ENCODE peak calls at places on chromosomes 6 and 20, in six cellular contexts. J is heart right ventricle, Y is mesenchymal stem cell, V is H1, M is ovary, N is left ventricle myocardium inferior. G is an unnamed sample.

GRCh38 chr6:1617466-1618304 is 8.0 kb downstream of the FOXC1 start:
- DNase-seq in V (no peak), J (no peak), M (no peak), Y (no peak), N (no peak), G (no peak)

GRCh38 chr6:35906499-35906846 is 14.4 kb downstream of the SRPK1 start:
- DNase-seq in J (no peak), M (no peak), N (no peak), Y (no peak), V (no peak), G (no peak)

GRCh38 chr6:116111552-116112528 is 11.2 kb downstream of the NT5DC1 start:
- DNase-seq in N (no peak), Y (peak), V (peak), M (no peak), J (no peak), G (no peak)

GRCh38 chr20:45343867-45344721 is 4.1 kb downstream of the SDC4 start:
- DNase-seq in Y (peak), M (no peak), V (no peak), N (no peak), J (no peak), G (peak)

GRCh38 chr6:139482184-139482751 is 107.8 kb upstream of the CITED2 start:
- DNase-seq in V (no peak), N (no peak), Y (peak), J (no peak), M (no peak), G (no peak)

GRCh38 chr20:59622496-59622895 is 18.2 kb downstream of the PHACTR3 start:
- DNase-seq in V (no peak), N (no peak), M (no peak), J (no peak), Y (no peak), G (no peak)

GRCh38 chr20:61885759-61886715 is 179.6 kb downstream of the TAF4 start:
- DNase-seq in Y (no peak), J (no peak), N (no peak), V (no peak), M (no peak), G (no peak)

GRCh38 chr20:50169329-50169823 is 15.9 kb upstream of the PEDS1 start:
- DNase-seq in V (peak), Y (peak), J (peak), N (peak), M (peak), G (peak)

GRCh38 chr6:21994821-21995220 is 302.0 kb downstream of the PRL start:
- DNase-seq in M (no peak), Y (no peak), J (no peak), N (no peak), V (no peak), G (no peak)

GRCh38 chr6:87742106-87742505 is 40.1 kb upstream of the AKIRIN2 start:
- DNase-seq in J (no peak), Y (peak), M (no peak), N (no peak), V (no peak), G (no peak)

GRCh38 chr6:36118550-36119107 is 11.7 kb upstream of the MAPK13 start:
- DNase-seq in V (no peak), J (no peak), N (no peak), M (no peak), Y (peak), G (peak)

GRCh38 chr6:158042245-158042798 is 60.7 kb downstream of the SYNJ2 start:
- DNase-seq in Y (peak), J (no peak), V (no peak), M (no peak), N (peak), G (no peak)

GRCh38 chr6:125952764-125953501 is 3.6 kb upstream of the HINT3 start:
- DNase-seq in N (no peak), V (peak), Y (peak), J (no peak), M (no peak), G (no peak)

GRCh38 chr6:111872521-111873177 is 603 bp downstream of the FYN start:
- DNase-seq in M (peak), V (peak), Y (no peak), N (peak), J (no peak), G (no peak)

GRCh38 chr6:125749864-125750691 is 646 bp downstream of the HEY2 start:
- DNase-seq in N (peak), J (peak), V (no peak), M (no peak), Y (no peak), G (no peak)

GRCh38 chr6:20266851-20267608 is 54.8 kb upstream of the MBOAT1 start:
- DNase-seq in V (no peak), N (no peak), Y (no peak), M (no peak), J (no peak), G (no peak)

GRCh38 chr20:4427936-4428581 is 293.6 kb upstream of the PRND start:
- DNase-seq in M (no peak), J (no peak), Y (no peak), V (no peak), N (no peak), G (no peak)

GRCh38 chr6:90472716-90473115 is 114.2 kb downstream of the MAP3K7 start:
- DNase-seq in J (no peak), N (no peak), V (no peak), M (no peak), Y (no peak), G (no peak)

GRCh38 chr6:43076928-43077809 is 1.1 kb downstream of the PTK7 start:
- DNase-seq in Y (peak), J (no peak), V (peak), M (peak), N (no peak), G (peak)

GRCh38 chr20:3239867-3240775 is 1.1 kb upstream of the SLC4A11 start:
- DNase-seq in Y (peak), N (no peak), V (peak), J (no peak), M (no peak), G (no peak)

GRCh38 chr6:16292942-16293341 is 54.6 kb downstream of the GMPR start:
- DNase-seq in J (no peak), N (no peak), M (no peak), Y (no peak), V (no peak), G (no peak)

GRCh38 chr6:41100871-41101287 is 28.1 kb downstream of the NFYA start:
- DNase-seq in V (peak), J (no peak), M (peak), N (peak), Y (no peak), G (no peak)

GRCh38 chr6:15922510-15923307 is 206.2 kb upstream of the MYLIP start:
- DNase-seq in V (no peak), N (no peak), M (no peak), Y (peak), J (no peak), G (no peak)

GRCh38 chr20:40305303-40305702 is 383.7 kb downstream of the MAFB start:
- DNase-seq in N (no peak), V (no peak), Y (no peak), M (no peak), J (no peak), G (no peak)

GRCh38 chr20:47952165-47952564 is 166.9 kb upstream of the SULF2 start:
- DNase-seq in J (no peak), N (no peak), V (no peak), Y (no peak), M (no peak), G (no peak)

GRCh38 chr6:111238464-111239119 is 151.3 kb downstream of the SLC16A10 start:
- DNase-seq in Y (peak), N (no peak), J (no peak), M (no peak), V (no peak), G (no peak)

GRCh38 chr6:150410906-150411305 is 42.1 kb downstream of the IYD start:
- DNase-seq in M (no peak), N (no peak), Y (no peak), J (no peak), V (no peak), G (no peak)

GRCh38 chr6:150412221-150412620 is 43.4 kb downstream of the IYD start:
- DNase-seq in N (no peak), M (no peak), V (no peak), J (no peak), Y (no peak), G (no peak)

GRCh38 chr6:150408842-150409241 is 40.0 kb downstream of the IYD start:
- DNase-seq in J (no peak), V (no peak), M (no peak), N (no peak), Y (no peak), G (no peak)

GRCh38 chr6:150410395-150410794 is 41.6 kb downstream of the IYD start:
- DNase-seq in N (no peak), J (peak), V (no peak), Y (no peak), M (no peak), G (no peak)

DNA sequence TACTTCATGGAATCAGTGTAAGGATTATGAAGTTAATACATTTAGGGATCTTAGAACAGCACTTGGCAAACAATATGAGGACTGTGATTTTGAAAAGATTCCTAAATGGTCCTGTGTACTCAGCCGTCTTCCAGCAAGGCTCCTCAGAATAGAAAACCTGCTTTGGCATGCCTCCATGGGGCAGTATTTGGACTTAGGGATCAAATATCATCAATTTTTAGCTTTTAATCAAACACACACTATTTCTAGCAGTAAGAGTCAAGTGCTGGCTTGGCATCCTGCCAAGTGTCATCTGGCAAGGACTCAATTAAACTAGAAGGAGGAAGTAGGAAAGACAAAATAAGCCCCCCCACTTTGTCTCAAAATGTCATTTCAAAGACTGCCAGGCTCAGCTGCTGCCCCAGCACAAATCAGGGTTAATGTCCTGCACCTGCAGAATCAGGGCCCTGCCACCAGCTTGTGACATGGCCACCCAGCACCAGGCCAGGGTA is 40.8 kb downstream of the IYD start:
- DNase-seq in M (peak), J (peak), V (no peak), N (peak), Y (no peak), G (peak)
- H3K27ac ChIP-seq in M (no peak), J (no peak), V (no peak), N (no peak), Y (no peak), G (peak)

GRCh38 chr20:57659131-57659788 is 39.0 kb upstream of the ZBP1 start:
- DNase-seq in N (peak), Y (no peak), V (no peak), M (peak), J (peak), G (no peak)

GRCh38 chr20:57661201-57662027 is 41.2 kb upstream of the ZBP1 start:
- DNase-seq in M (peak), J (no peak), V (peak), Y (no peak), N (peak), G (no peak)

GRCh38 chr20:57662028-57662312 is 41.7 kb upstream of the ZBP1 start:
- DNase-seq in M (peak), Y (no peak), V (no peak), N (peak), J (no peak), G (no peak)

GRCh38 chr20:57659789-57660509 is 39.7 kb upstream of the ZBP1 start:
- DNase-seq in N (peak), V (peak), Y (no peak), M (peak), J (no peak), G (no peak)

GRCh38 chr20:57660510-57661199 is 40.4 kb upstream of the ZBP1 start:
- DNase-seq in N (no peak), Y (no peak), M (peak), J (no peak), V (peak), G (no peak)
- H3K4me3 ChIP-seq in N (no peak), Y (no peak), M (no peak), J (no peak), V (no peak), G (no peak)

DNA sequence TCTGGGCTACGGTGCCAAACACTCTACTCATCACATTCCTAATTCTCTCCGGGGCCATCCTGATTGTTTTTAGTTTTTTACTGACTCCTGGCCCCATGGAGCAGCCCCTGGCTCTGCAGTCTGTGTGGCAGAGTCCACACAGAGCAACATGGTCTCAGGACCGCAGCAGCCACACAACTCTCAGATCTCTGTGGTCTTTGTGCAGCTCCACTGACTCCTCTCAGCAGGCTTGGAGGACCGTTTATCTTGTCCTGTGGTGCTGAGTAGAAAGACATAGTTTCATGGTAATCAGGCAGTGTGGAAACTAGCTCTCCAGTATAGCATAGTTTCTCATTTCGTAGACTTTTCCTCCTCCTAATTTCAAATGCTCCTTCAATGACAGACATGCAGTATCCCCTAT is 168.4 kb downstream of the EDN1 start:
- DNase-seq in N (no peak), M (no peak), Y (no peak), J (no peak), V (no peak), G (no peak)
- H3K27ac ChIP-seq in N (no peak), M (no peak), Y (no peak), J (no peak), V (no peak), G (no peak)

DNA sequence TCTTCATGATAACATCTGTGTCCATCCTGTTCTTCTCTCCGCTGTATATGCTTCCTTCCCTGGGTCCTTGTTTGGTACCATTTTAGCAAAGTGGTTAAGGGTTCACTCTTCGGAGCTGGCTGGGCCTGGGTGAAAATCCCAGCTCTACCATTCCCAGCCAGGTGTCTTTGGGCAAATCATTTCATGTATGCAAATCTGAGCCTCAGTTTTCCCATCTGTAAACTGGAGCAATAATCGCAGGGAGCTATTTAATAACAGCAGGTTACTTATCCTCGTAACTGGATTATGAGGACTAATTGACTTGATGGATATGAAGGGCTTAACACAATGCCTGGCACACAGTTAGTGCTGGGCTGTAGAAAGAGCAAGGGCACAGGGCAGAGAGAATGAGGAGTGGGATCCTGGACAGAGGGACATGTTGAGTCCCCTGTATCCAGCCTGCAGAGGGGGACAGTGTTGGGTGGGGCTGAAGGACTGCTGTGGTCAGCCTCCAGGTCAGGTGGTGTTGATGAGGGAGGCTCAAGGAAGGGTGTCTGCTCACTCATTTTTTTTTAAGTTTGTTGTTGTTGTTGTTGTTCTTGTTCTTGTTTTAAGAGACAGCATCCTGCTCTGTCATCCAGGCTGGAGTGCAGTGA is 44.3 kb upstream of the FAM83D start:
- DNase-seq in Y (no peak), V (no peak), M (no peak), J (no peak), N (no peak), G (no peak)
- H3K4me3 ChIP-seq in Y (no peak), V (no peak), M (no peak), J (no peak), N (no peak), G (no peak)

DNA sequence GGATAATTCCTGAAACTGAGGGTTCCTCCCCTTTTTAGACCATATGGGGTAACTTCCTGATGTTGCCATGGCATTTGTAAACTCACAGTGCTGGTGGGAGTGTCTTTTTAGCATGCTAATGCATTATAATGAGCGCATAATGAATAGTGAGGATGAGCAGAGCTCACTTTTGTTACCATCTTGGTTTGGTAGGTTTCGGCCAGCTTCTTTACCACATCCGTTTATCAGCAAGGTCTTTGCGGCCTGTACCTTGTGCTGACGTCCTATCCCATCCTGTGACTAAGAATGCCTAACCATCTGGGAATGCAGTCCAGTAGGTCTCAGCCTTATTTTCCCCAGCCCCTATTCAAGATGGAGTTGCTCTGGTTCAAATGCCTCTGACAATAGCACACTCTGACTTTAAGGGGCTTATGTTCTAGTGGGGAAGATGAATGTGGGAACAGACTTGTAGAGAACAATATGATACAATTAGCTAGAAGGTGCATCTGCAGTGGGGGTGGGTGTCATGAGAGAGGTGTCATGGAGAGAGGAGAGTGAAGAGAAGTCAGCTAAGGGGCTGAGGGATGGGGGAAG is 4.2 kb upstream of the GPR31 start:
- DNase-seq in Y (no peak), V (no peak), M (no peak), J (no peak), N (no peak), G (no peak)
- H3K27ac ChIP-seq in Y (no peak), V (no peak), M (no peak), J (no peak), N (no peak), G (no peak)

GRCh38 chr6:34654061-34654460 is 42.5 kb downstream of the ILRUN start:
- DNase-seq in V (no peak), Y (no peak), J (no peak), M (no peak), N (no peak), G (no peak)
- H3K4me3 ChIP-seq in V (no peak), Y (no peak), J (no peak), M (no peak), N (no peak), G (no peak)

GRCh38 chr6:133995758-133996157 is 42.7 kb downstream of the TBPL1 start:
- DNase-seq in Y (no peak), V (no peak), M (no peak), J (no peak), N (no peak), G (no peak)

GRCh38 chr6:133991096-133991593 is 38.1 kb downstream of the TBPL1 start:
- DNase-seq in V (no peak), J (no peak), M (no peak), Y (peak), N (no peak), G (no peak)

GRCh38 chr6:133995296-133995695 is 42.3 kb downstream of the TBPL1 start:
- DNase-seq in Y (no peak), J (no peak), N (no peak), M (no peak), V (no peak), G (no peak)

GRCh38 chr6:133990321-133990720 is 37.3 kb downstream of the TBPL1 start:
- DNase-seq in N (no peak), M (no peak), J (no peak), V (no peak), Y (no peak), G (no peak)

DNA sequence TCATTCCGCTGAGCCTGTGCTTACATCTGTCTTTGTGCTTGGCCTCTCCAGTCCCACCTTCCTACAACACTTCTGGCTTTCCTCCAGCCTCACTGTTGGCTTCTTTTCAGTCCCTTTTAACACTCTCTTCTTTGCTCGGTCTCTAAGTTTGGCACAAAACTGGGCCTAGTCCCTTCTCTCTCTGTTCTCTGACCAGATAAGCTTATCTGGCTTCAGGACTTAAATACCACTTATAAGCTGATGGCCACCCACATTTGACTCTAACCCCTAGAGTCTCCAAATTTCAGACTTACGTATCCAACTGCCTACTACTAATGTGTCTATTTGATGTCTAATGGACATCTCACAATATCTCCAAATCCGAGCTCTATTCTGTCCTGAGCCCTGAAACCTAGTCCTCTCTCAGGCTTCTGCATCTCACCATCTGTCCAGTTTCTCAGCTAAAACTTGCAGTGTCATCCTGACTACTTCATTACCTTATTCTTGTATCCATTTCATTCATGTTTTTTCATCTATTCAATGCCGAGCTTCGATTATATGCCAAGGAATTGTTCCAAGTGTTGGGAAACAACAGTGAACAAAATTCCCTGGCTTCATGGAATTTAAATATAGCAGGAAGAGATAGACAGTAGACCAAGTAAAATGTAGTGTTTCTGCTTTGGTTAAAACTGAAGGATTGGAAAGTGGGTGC is 40.1 kb downstream of the TBPL1 start:
- DNase-seq in J (no peak), N (no peak), Y (no peak), M (no peak), V (no peak), G (no peak)
- H3K27ac ChIP-seq in J (no peak), N (peak), Y (no peak), M (no peak), V (no peak), G (peak)

GRCh38 chr20:36133821-36134220 is 20.7 kb upstream of the EPB41L1 start:
- DNase-seq in V (no peak), M (no peak), J (no peak), N (no peak), Y (no peak), G (no peak)

GRCh38 chr20:36135821-36136220 is 18.7 kb upstream of the EPB41L1 start:
- DNase-seq in N (no peak), V (no peak), M (no peak), Y (no peak), J (no peak), G (no peak)

GRCh38 chr20:36135159-36135558 is 19.4 kb upstream of the EPB41L1 start:
- DNase-seq in Y (no peak), J (no peak), N (no peak), M (no peak), V (no peak), G (no peak)

GRCh38 chr20:36130316-36130865 is 24.1 kb upstream of the EPB41L1 start:
- DNase-seq in Y (no peak), J (no peak), V (no peak), M (no peak), N (no peak), G (no peak)

GRCh38 chr20:36132802-36133211 is 21.7 kb upstream of the EPB41L1 start:
- DNase-seq in M (no peak), V (no peak), Y (no peak), N (no peak), J (no peak), G (no peak)
- H3K4me3 ChIP-seq in M (no peak), V (no peak), Y (no peak), N (no peak), J (no peak), G (no peak)